ENCODE peak calls at places on chromosomes 16 and 17, in ten cellular contexts. A, J, D, P, Y, Q, W, M, K and L are unnamed samples.

GRCh38 chr17:58252141-58252540 is 13.8 kb downstream of the LPO start:
- DNase-seq in A (no peak), J (no peak), D (no peak), P (no peak), Y (no peak), Q (no peak), W (no peak), M (no peak), K (no peak), L (no peak)

GRCh38 chr16:57341441-57342303 is 16.9 kb upstream of the CCL22 start:
- DNase-seq in A (peak), J (peak), D (peak), P (peak), Y (no peak), Q (peak), W (peak), M (peak), K (no peak), L (peak)

GRCh38 chr16:30004424-30004776 is 6.4 kb downstream of the DOC2A start:
- DNase-seq in A (no peak), J (no peak), D (no peak), P (no peak), Y (no peak), Q (no peak), W (no peak), M (no peak), K (no peak), L (no peak)

GRCh38 chr17:50363217-50364060 is 9.5 kb downstream of the MRPL27 start:
- DNase-seq in A (peak), J (peak), D (no peak), P (no peak), Y (no peak), Q (no peak), W (peak), M (no peak), K (no peak), L (peak)

GRCh38 chr16:81739503-81739902 is 39.6 kb upstream of the PLCG2 start:
- DNase-seq in A (no peak), J (no peak), D (no peak), P (no peak), Y (no peak), Q (no peak), W (no peak), M (no peak), K (peak), L (no peak)

GRCh38 chr16:85614338-85615013 is 1.4 kb downstream of the GSE1 start:
- DNase-seq in A (no peak), J (no peak), D (no peak), P (no peak), Y (no peak), Q (no peak), W (no peak), M (no peak), K (peak), L (no peak)

GRCh38 chr17:44376779-44377178 is 12.7 kb downstream of the ITGA2B start:
- DNase-seq in A (no peak), J (no peak), D (no peak), P (no peak), Y (no peak), Q (no peak), W (no peak), M (no peak), K (no peak), L (no peak)

GRCh38 chr16:29645699-29646187 is 17.3 kb upstream of the SPN start:
- DNase-seq in A (peak), J (peak), D (no peak), P (no peak), Y (no peak), Q (no peak), W (no peak), M (peak), K (peak), L (peak)

GRCh38 chr16:85634747-85635544 is 21.8 kb downstream of the GSE1 start:
- DNase-seq in A (no peak), J (no peak), D (no peak), P (no peak), Y (no peak), Q (no peak), W (no peak), M (no peak), K (no peak), L (no peak)

GRCh38 chr16:55370762-55371482 is 46.9 kb downstream of the IRX6 start:
- DNase-seq in A (peak), J (peak), D (peak), P (no peak), Y (peak), Q (peak), W (peak), M (peak), K (no peak), L (peak)

GRCh38 chr16:70739389-70739788 is 53.5 kb upstream of the MTSS2 start:
- DNase-seq in A (no peak), J (no peak), D (no peak), P (no peak), Y (no peak), Q (no peak), W (no peak), M (no peak), K (no peak), L (no peak)

GRCh38 chr17:44044092-44044491 is 22.4 kb downstream of the LSM12 start:
- DNase-seq in A (peak), J (peak), D (no peak), P (no peak), Y (no peak), Q (no peak), W (peak), M (peak), K (no peak), L (no peak)

GRCh38 chr17:49201481-49201927 is 8.9 kb downstream of the GNGT2 start:
- DNase-seq in A (no peak), J (peak), D (no peak), P (no peak), Y (no peak), Q (no peak), W (peak), M (peak), K (no peak), L (peak)

GRCh38 chr16:9013508-9013864 is 49.8 kb upstream of the USP7 start:
- DNase-seq in A (peak), J (no peak), D (no peak), P (no peak), Y (no peak), Q (no peak), W (no peak), M (no peak), K (no peak), L (no peak)

GRCh38 chr17:12116143-12116542 is 95.5 kb downstream of the MAP2K4 start:
- DNase-seq in A (no peak), J (no peak), D (no peak), P (no peak), Y (no peak), Q (no peak), W (no peak), M (no peak), K (no peak), L (no peak)

GRCh38 chr17:79192503-79193500 is 118.2 kb downstream of the ENGASE start:
- DNase-seq in A (peak), J (peak), D (no peak), P (no peak), Y (no peak), Q (no peak), W (peak), M (peak), K (peak), L (peak)

GRCh38 chr16:19236561-19236960 is 49.0 kb upstream of the CLEC19A start:
- DNase-seq in A (no peak), J (no peak), D (no peak), P (no peak), Y (no peak), Q (no peak), W (no peak), M (no peak), K (no peak), L (no peak)

GRCh38 chr17:43591750-43592562 is 45.8 kb upstream of the ETV4 start:
- DNase-seq in A (peak), J (peak), D (peak), P (peak), Y (peak), Q (no peak), W (peak), M (peak), K (peak), L (peak)

GRCh38 chr16:59060212-59060611 is 326.1 kb upstream of the GOT2 start:
- DNase-seq in A (peak), J (peak), D (no peak), P (peak), Y (no peak), Q (no peak), W (peak), M (peak), K (no peak), L (peak)

GRCh38 chr16:57669476-57670162 is 1.5 kb downstream of the ADGRG3 start:
- DNase-seq in A (no peak), J (no peak), D (no peak), P (no peak), Y (no peak), Q (no peak), W (no peak), M (no peak), K (no peak), L (no peak)

GRCh38 chr17:66767164-66767933 is 67.6 kb upstream of the CACNG5 start:
- DNase-seq in A (no peak), J (no peak), D (no peak), P (no peak), Y (peak), Q (no peak), W (no peak), M (no peak), K (peak), L (no peak)

GRCh38 chr17:41451154-41451728 is 10.5 kb upstream of the KRT38 start:
- DNase-seq in A (no peak), J (peak), D (no peak), P (no peak), Y (no peak), Q (peak), W (peak), M (peak), K (no peak), L (peak)

GRCh38 chr17:7572338-7572587 is 7.2 kb upstream of the CD68 start:
- DNase-seq in A (no peak), J (no peak), D (no peak), P (no peak), Y (no peak), Q (no peak), W (no peak), M (no peak), K (no peak), L (no peak)

GRCh38 chr17:44079877-44080821 is 9.6 kb downstream of the G6PC3 start:
- DNase-seq in A (no peak), J (no peak), D (no peak), P (no peak), Y (no peak), Q (no peak), W (no peak), M (no peak), K (no peak), L (no peak)

GRCh38 chr16:66858740-66859396 is 14.7 kb downstream of the CA7 start:
- DNase-seq in A (peak), J (peak), D (no peak), P (no peak), Y (no peak), Q (no peak), W (peak), M (peak), K (peak), L (peak)

GRCh38 chr16:52621651-52622050 is 74.7 kb upstream of the TOX3 start:
- DNase-seq in A (no peak), J (no peak), D (no peak), P (no peak), Y (no peak), Q (no peak), W (no peak), M (no peak), K (no peak), L (no peak)

GRCh38 chr16:14955546-14956231 is 18.4 kb downstream of the NPIPA1 start:
- DNase-seq in A (no peak), J (no peak), D (no peak), P (no peak), Y (peak), Q (no peak), W (no peak), M (no peak), K (no peak), L (no peak)

GRCh38 chr17:2986925-2987324 is 76.5 kb downstream of the OR1D5 start:
- DNase-seq in A (no peak), J (no peak), D (no peak), P (no peak), Y (peak), Q (no peak), W (no peak), M (no peak), K (no peak), L (no peak)

GRCh38 chr16:67110136-67110847 is 551 bp downstream of the PHAF1 start:
- DNase-seq in A (no peak), J (no peak), D (no peak), P (no peak), Y (no peak), Q (no peak), W (no peak), M (no peak), K (no peak), L (no peak)

GRCh38 chr17:19551148-19551547 is 17.5 kb downstream of the SLC47A1 start:
- DNase-seq in A (no peak), J (no peak), D (no peak), P (no peak), Y (no peak), Q (no peak), W (no peak), M (no peak), K (no peak), L (no peak)

GRCh38 chr17:40191237-40192208 is 14.3 kb downstream of the RAPGEFL1 start:
- DNase-seq in A (peak), J (peak), D (peak), P (no peak), Y (peak), Q (no peak), W (peak), M (peak), K (peak), L (peak)

GRCh38 chr17:74490716-74491115 is 24.3 kb downstream of the CD300A start:
- DNase-seq in A (no peak), J (no peak), D (no peak), P (no peak), Y (peak), Q (no peak), W (no peak), M (no peak), K (no peak), L (no peak)

GRCh38 chr16:138049-138417 is 440 bp downstream of the NPRL3 start:
- DNase-seq in A (no peak), J (no peak), D (no peak), P (no peak), Y (no peak), Q (no peak), W (peak), M (no peak), K (peak), L (no peak)

GRCh38 chr17:16918443-16918842 is 53.5 kb downstream of the TNFRSF13B start:
- DNase-seq in A (no peak), J (no peak), D (no peak), P (no peak), Y (no peak), Q (no peak), W (no peak), M (no peak), K (no peak), L (no peak)

GRCh38 chr17:27793168-27793905 is 7.0 kb downstream of the NOS2 start:
- DNase-seq in A (no peak), J (no peak), D (no peak), P (no peak), Y (no peak), Q (no peak), W (no peak), M (no peak), K (no peak), L (no peak)

GRCh38 chr16:2820836-2821482 is 3.9 kb downstream of the PRSS21 start:
- DNase-seq in A (no peak), J (no peak), D (no peak), P (no peak), Y (no peak), Q (no peak), W (no peak), M (no peak), K (no peak), L (no peak)

GRCh38 chr17:77374170-77374936 is 233.6 kb downstream of the SEC14L1 start:
- DNase-seq in A (peak), J (peak), D (peak), P (peak), Y (peak), Q (no peak), W (peak), M (peak), K (no peak), L (peak)
- TF ChIP-seq CTCF in A (peak), J (peak), D (peak), P (peak), Y (peak), Q (peak), W (peak), M (peak), K (no peak), L (peak)

DNA sequence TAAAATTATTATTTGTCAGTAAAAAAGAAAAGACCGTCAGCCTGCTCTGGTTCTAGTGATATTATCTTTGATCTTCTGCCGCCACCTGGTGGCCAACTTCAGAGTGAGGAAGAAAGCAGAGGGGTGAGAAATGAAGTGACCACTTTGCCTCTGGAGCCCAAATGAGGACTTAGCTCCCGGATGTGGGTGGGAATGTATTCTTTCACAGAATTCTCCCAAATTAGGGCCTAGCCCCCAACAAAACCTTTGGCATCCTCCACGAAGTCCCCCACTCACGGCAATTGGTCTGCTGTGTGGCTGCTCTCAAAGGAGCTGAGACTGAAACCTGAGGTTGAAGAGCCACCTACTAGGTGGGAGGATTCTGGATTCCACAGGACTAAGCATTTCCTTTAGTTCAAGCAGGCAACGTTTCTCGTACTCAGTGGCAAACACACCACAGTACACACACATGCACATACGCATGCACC is 4.9 kb upstream of the ZNF267 start:
- DNase-seq in A (peak), J (peak), D (peak), P (peak), Y (peak), Q (no peak), W (peak), M (peak), K (peak), L (peak)
- H3K4me3 ChIP-seq in A (no peak), J (peak), D (no peak), P (no peak), Y (no peak), Q (peak), W (peak), M (no peak), K (no peak), L (no peak)

GRCh38 chr16:17431904-17432625 is 38.7 kb downstream of the XYLT1 start:
- DNase-seq in A (no peak), J (no peak), D (no peak), P (no peak), Y (no peak), Q (no peak), W (peak), M (no peak), K (no peak), L (no peak)
- TF ChIP-seq CTCF in A (peak), J (no peak), D (no peak), P (peak), Y (no peak), Q (peak), W (peak), M (peak), K (no peak), L (no peak)

DNA sequence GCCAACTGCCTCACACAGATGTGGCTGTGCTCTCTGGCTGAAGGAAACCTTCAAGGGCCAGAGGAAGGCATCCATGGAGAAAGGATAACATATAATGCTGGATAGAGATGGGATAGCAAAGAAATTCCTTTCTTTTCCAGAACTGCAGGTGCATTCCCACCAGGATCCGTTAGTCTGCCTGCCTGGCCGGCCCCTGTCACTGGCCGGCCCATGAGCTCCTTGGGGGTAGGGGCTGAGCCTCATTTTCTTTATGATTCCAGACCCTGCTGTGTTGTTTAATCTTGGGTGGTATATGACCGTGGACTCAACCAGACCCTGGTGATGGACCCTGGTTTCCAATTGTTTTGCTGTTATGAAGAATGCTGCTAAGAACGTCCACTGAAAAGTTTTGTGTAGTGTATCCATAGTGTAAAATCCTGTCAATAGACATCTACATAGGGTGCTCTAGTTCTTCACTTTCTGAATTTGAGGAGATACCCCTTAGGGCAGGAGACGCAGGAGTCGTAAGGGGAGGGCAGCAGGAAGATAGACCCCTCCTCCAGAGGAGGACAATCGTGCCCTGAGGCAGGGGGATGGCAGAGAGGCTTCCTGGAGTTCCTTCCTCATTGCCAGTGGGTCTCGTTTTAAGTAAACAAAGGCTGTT is 93.5 kb downstream of the IRX3 start:
- DNase-seq in A (no peak), J (no peak), D (no peak), P (no peak), Y (no peak), Q (no peak), W (no peak), M (no peak), K (no peak), L (no peak)
- H3K4me3 ChIP-seq in A (no peak), J (no peak), D (no peak), P (no peak), Y (no peak), Q (no peak), W (peak), M (no peak), K (no peak), L (no peak)

GRCh38 chr16:88437367-88437964 is 15.6 kb upstream of the ZFPM1 start:
- DNase-seq in A (peak), J (peak), D (no peak), P (no peak), Y (no peak), Q (no peak), W (no peak), M (peak), K (peak), L (no peak)
- TF ChIP-seq CTCF in A (peak), J (peak), D (peak), P (peak), Y (peak), Q (peak), W (peak), M (peak), K (peak), L (peak)